ENCODE peak calls at places on chromosomes 7 and 10, in five cellular contexts. E is heart right ventricle, J is NCI-H1105 treated with DMSO at 0.1 percent for 48 hours, O is T-cell, U is iPS-NIHi11. B is an unnamed sample.

GRCh38 chr10:59830601-59831259 is 75.6 kb downstream of the CCDC6 start:
- DNase-seq in O (peak), E (no peak), J (peak), U (peak), B (peak)

GRCh38 chr7:77702451-77703219 is 6.4 kb downstream of the RSBN1L start:
- DNase-seq in E (no peak), U (no peak), O (no peak), J (no peak), B (no peak)

GRCh38 chr7:1740214-1740613 is 70.1 kb downstream of the ELFN1 start:
- DNase-seq in O (no peak), E (no peak), U (no peak), J (no peak), B (no peak)

GRCh38 chr7:40346554-40346953 is 211.7 kb downstream of the SUGCT start:
- DNase-seq in U (no peak), O (no peak), J (no peak), E (no peak), B (no peak)

GRCh38 chr7:144513332-144513731 is 109.8 kb upstream of the NOBOX start:
- DNase-seq in O (no peak), J (peak), E (no peak), U (no peak), B (no peak)

GRCh38 chr7:42091461-42092229 is 145.4 kb downstream of the GLI3 start:
- DNase-seq in J (no peak), U (peak), O (no peak), E (no peak), B (no peak)

GRCh38 chr10:71025535-71025934 is 137.2 kb upstream of the PCBD1 start:
- DNase-seq in J (no peak), O (no peak), U (peak), E (no peak), B (no peak)

GRCh38 chr7:151319189-151319588 is 22.4 kb upstream of the NUB1 start:
- DNase-seq in E (no peak), U (no peak), J (no peak), O (no peak), B (no peak)

GRCh38 chr10:124956764-124957163 is 14.8 kb downstream of the ZRANB1 start:
- DNase-seq in O (no peak), E (no peak), U (no peak), J (no peak), B (no peak)